ENCODE peak calls at places on chromosomes 5 and 9, in nine cellular contexts. V, S, N, R, L, J, T, Y and D are unnamed samples.

GRCh38 chr5:61824396-61824795 is 481.6 kb upstream of the KIF2A start:
- DNase-seq in V (no peak), S (no peak), N (no peak), R (no peak), L (no peak), J (no peak), T (no peak), Y (no peak), D (no peak)

GRCh38 chr9:114184071-114184470 is 28.7 kb downstream of the COL27A1 start:
- DNase-seq in V (peak; percentile 4), S (no peak), N (no peak), R (no peak), L (no peak), J (no peak), T (no peak), Y (no peak), D (no peak)

GRCh38 chr5:33894566-33894965 is 2.8 kb upstream of the ADAMTS12 start:
- DNase-seq in V (no peak), S (no peak), N (no peak), R (no peak), L (no peak), J (no peak), T (peak; percentile 98), Y (no peak), D (peak; percentile 70)

GRCh38 chr5:22431840-22432239 is 421.3 kb downstream of the CDH12 start:
- DNase-seq in V (no peak), S (no peak), N (no peak), R (no peak), L (no peak), J (no peak), T (no peak), Y (no peak), D (no peak)

GRCh38 chr9:23577611-23578010 is 248.4 kb downstream of the ELAVL2 start:
- DNase-seq in V (no peak), S (no peak), N (no peak), R (no peak), L (no peak), J (no peak), T (no peak), Y (no peak), D (no peak)

GRCh38 chr5:160305319-160305718 is 7.0 kb downstream of the CCNJL start:
- DNase-seq in V (no peak), S (no peak), N (no peak), R (no peak), L (no peak), J (no peak), T (no peak), Y (no peak), D (no peak)

GRCh38 chr5:103283120-103283519 is 24.6 kb downstream of the MACIR start:
- DNase-seq in V (no peak), S (no peak), N (no peak), R (no peak), L (no peak), J (no peak), T (no peak), Y (no peak), D (no peak)

GRCh38 chr5:134763221-134763620 is 4.6 kb downstream of the DDX46 start:
- DNase-seq in V (no peak), S (no peak), N (no peak), R (no peak), L (no peak), J (no peak), T (no peak), Y (no peak), D (no peak)

GRCh38 chr9:127637322-127637847 is 25.3 kb downstream of the STXBP1 start:
- DNase-seq in V (no peak), S (no peak), N (no peak), R (peak; percentile 58), L (no peak), J (no peak), T (no peak), Y (no peak), D (no peak)

GRCh38 chr5:138873886-138874200 is 1.3 kb downstream of the LRRTM2 start:
- DNase-seq in V (no peak), S (no peak), N (no peak), R (no peak), L (no peak), J (no peak), T (peak; percentile 34), Y (no peak), D (no peak)

GRCh38 chr5:138873096-138873885 is 1.8 kb downstream of the LRRTM2 start:
- DNase-seq in V (no peak), S (no peak), N (no peak), R (no peak), L (no peak), J (no peak), T (peak; percentile 19), Y (no peak), D (no peak)

GRCh38 chr5:138874771-138875628 is at the start of gene LRRTM2:
- DNase-seq in V (no peak), S (no peak), N (no peak), R (no peak), L (no peak), J (no peak), T (no peak), Y (no peak), D (peak; percentile 56)

GRCh38 chr5:138876811-138877210 is 1.7 kb upstream of the LRRTM2 start:
- DNase-seq in V (no peak), S (no peak), N (no peak), R (no peak), L (no peak), J (no peak), T (no peak), Y (no peak), D (no peak)

GRCh38 chr5:138874241-138874640 is 894 bp downstream of the LRRTM2 start:
- DNase-seq in V (no peak), S (no peak), N (no peak), R (no peak), L (no peak), J (no peak), T (no peak), Y (no peak), D (no peak)
- H3K4me3 ChIP-seq in V (peak overlapping the region; percentile 4), S (no peak overlapping the region), N (no peak overlapping the region), R (no peak overlapping the region), L (no peak overlapping the region), J (no peak overlapping the region), T (no peak overlapping the region), Y (no peak overlapping the region), D (peak overlapping the region; percentile 21)

DNA sequence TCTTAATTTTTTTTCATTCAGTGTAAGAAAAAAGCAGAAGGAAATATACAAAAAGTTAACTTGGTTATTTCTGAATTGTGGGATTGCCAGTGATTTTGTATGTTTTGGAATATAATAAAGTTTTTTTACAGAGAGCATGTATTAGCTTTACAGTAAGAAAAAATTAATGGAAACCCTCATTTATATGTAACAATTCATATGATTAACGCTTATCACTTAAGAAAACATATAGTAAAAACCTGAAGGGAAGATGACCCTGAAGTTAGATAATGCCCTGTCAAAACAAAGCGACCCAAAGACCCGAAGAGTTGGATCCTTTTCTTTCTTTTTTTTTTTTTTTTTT is 52.4 kb downstream of the EHMT1 start:
- DNase-seq in V (no peak), S (no peak), N (no peak), R (no peak), L (no peak), J (no peak), T (no peak), Y (no peak), D (no peak)
- H3K36me3 ChIP-seq in V (peaks cover 8% of the 10 kb centered on the region), S (no peaks in the 10 kb centered on the region), N (no peaks in the 10 kb centered on the region), R (no peaks in the 10 kb centered on the region), L (no peaks in the 10 kb centered on the region), J (peaks cover 1% of the 10 kb centered on the region), T (no peaks in the 10 kb centered on the region), Y (no peaks in the 10 kb centered on the region), D (peaks cover 1% of the 10 kb centered on the region)

GRCh38 chr9:129617167-129617566 is 3.7 kb downstream of the C9orf50 start:
- DNase-seq in V (no peak), S (no peak), N (no peak), R (no peak), L (no peak), J (peak; percentile 32), T (peak; percentile 56), Y (no peak), D (no peak)
- H3K27me3 ChIP-seq in V (peaks cover 22% of the 10 kb centered on the region), S (no peaks in the 10 kb centered on the region), N (peaks cover 27% of the 10 kb centered on the region), R (peaks cover 11% of the 10 kb centered on the region), L (peaks cover 28% of the 10 kb centered on the region), J (no peaks in the 10 kb centered on the region), T (no peaks in the 10 kb centered on the region), Y (peaks cover 16% of the 10 kb centered on the region), D (no peaks in the 10 kb centered on the region)

DNA sequence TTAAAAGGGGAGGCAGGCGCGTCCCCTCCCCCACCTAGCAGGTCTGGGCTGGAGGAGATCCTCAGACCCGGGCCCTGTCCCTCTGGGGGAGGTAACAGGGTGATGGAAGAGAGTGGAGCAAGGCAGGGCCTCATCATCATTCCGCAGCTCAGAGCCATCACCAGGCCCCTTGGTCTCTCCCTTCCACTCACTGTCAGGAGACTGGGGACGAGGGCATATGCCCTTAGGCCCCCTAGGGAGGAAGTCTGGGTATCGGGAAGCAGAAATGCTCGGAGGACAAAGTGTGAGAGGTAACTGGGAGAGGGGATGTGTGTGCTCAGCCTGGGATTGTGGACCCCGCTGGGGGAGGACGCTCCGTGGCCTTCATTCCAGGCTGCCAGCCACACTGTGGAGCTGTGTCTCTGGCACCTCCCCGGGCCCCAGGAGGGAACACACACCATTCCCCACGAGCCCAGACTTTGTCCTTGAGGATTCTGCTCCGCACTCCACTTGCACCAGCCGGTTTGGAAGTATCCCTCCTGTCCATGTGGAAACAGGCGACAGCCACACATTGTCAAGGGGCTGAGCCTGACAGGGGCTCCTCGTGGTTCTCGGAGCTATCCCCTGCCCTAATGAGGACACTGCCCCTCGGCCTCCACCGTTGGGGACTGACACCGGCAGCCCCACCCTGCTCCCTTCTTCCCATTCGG is 824 bp downstream of the REEP2 start:
- DNase-seq in V (no peak), S (no peak), N (no peak), R (peak; percentile 61), L (no peak), J (no peak), T (no peak), Y (no peak), D (no peak)
- H3K4me3 ChIP-seq in V (peak overlapping the region; percentile 46), S (peak overlapping the region; percentile 77), N (peak overlapping the region; percentile 72), R (peak overlapping the region; percentile 40), L (peak overlapping the region; percentile 37), J (peak overlapping the region; percentile 56), T (peak overlapping the region; percentile 52), Y (peak overlapping the region; percentile 66), D (peak overlapping the region; percentile 60)

DNA sequence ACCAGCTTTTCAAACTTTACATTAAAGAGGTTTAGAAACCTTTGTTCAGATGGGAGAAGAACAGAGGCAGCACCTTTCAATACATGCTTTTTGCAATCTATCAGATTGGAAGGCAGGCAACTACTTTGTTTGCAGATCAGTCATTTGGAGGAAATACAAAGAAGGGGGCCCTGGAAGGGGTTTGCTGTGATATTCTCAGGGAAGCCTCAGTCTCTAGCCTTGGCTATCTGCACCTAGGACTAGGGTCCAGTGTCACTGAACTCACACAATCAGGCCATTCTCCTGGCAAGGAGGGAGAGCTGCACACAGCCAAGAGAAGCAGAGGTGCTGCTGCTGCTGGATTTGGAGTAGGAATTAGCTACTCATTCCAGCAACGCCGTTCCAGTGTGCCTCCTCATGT is 79.5 kb downstream of the CRB2 start:
- DNase-seq in V (no peak), S (no peak), N (no peak), R (no peak), L (no peak), J (no peak), T (no peak), Y (no peak), D (no peak)
- H3K36me3 ChIP-seq in V (peaks cover 47% of the 10 kb centered on the region), S (peaks cover 3% of the 10 kb centered on the region), N (peaks cover 43% of the 10 kb centered on the region), R (peaks cover 15% of the 10 kb centered on the region), L (no peaks in the 10 kb centered on the region), J (peaks cover 2% of the 10 kb centered on the region), T (no peaks in the 10 kb centered on the region), Y (peaks cover 28% of the 10 kb centered on the region), D (no peaks in the 10 kb centered on the region)